ENCODE peak calls at places on chromosomes 11 and 22, in six cellular contexts. X is CD4-positive, alpha-beta T cell; E is endothelial cell; U is nephron progenitor cell; I is HFFc6; C is GM12865. P is an unnamed sample.

GRCh38 chr22:29912605-29913398 is 29.8 kb downstream of the MTMR3 start:
- DNase-seq in I (peak; percentile 72), U (no peak), C (no peak), E (no peak), X (no peak), P (no peak)

GRCh38 chr11:27013741-27014415 is 20.0 kb downstream of the FIBIN start:
- DNase-seq in X (no peak), E (no peak), U (no peak), I (no peak), C (no peak), P (no peak)

GRCh38 chr11:60363542-60364525 is 14.5 kb upstream of the MS4A7 start:
- DNase-seq in U (peak; percentile 71), E (peak; percentile 72), C (peak; percentile 86), X (peak; percentile 28), I (peak; percentile 55), P (peak; percentile 66)

GRCh38 chr11:101428918-101429317 is 154.9 kb downstream of the TRPC6 start:
- DNase-seq in C (peak; percentile 26), E (no peak), I (peak; percentile 13), X (no peak), U (no peak), P (no peak)

GRCh38 chr11:36092314-36093030 is 148.6 kb downstream of the LDLRAD3 start:
- DNase-seq in E (no peak), U (no peak), C (no peak), X (no peak), I (no peak), P (no peak)

GRCh38 chr22:19448076-19448607 is 631 bp upstream of the C22orf39 start:
- DNase-seq in X (no peak), C (peak; percentile 86), I (peak; percentile 43), E (peak; percentile 24), U (peak; percentile 61), P (peak; percentile 65)

GRCh38 chr11:69891421-69892236 is 72.4 kb upstream of the FGF3 start:
- DNase-seq in I (no peak), C (no peak), U (no peak), E (no peak), X (no peak), P (peak; percentile 8)

GRCh38 chr22:20803696-20804324 is 29.9 kb downstream of the SERPIND1 start:
- DNase-seq in E (peak; percentile 46), C (peak; percentile 30), X (peak; percentile 7), U (peak; percentile 49), I (peak; percentile 25), P (peak; percentile 79)

GRCh38 chr11:57599381-57599780 is 1.9 kb downstream of the SERPING1 start:
- DNase-seq in X (no peak), U (no peak), C (no peak), E (no peak), I (no peak), P (no peak)

GRCh38 chr22:47929073-47929472 is 1166.6 kb downstream of the TBC1D22A start:
- DNase-seq in C (peak; percentile 20), E (no peak), X (no peak), U (no peak), I (no peak), P (no peak)

GRCh38 chr11:65981101-65981740 is 19.7 kb downstream of the SART1 start:
- DNase-seq in X (no peak), U (no peak), C (no peak), I (no peak), E (no peak), P (no peak)

GRCh38 chr11:99275521-99275920 is 254.8 kb downstream of the CNTN5 start:
- DNase-seq in U (no peak), E (no peak), X (no peak), C (no peak), I (no peak), P (no peak)

GRCh38 chr11:21511835-21512440 is 680.9 kb upstream of the ANO5 start:
- DNase-seq in E (peak; percentile 86), C (peak; percentile 64), X (no peak), U (peak; percentile 85), I (peak; percentile 7), P (peak; percentile 83)

GRCh38 chr11:112363527-112363926 is 102.9 kb upstream of the PLET1 start:
- DNase-seq in E (no peak), U (no peak), X (no peak), I (peak; percentile 19), C (no peak), P (no peak)

GRCh38 chr11:28673687-28674431 is 565.7 kb downstream of the METTL15 start:
- DNase-seq in U (no peak), C (no peak), I (peak; percentile 50), E (no peak), X (no peak), P (no peak)

GRCh38 chr11:121894581-121894980 is 221.4 kb downstream of the BLID start:
- DNase-seq in U (no peak), I (peak; percentile 42), E (no peak), C (no peak), X (no peak), P (no peak)

GRCh38 chr11:107824668-107825369 is 33.8 kb downstream of the SLC35F2 start:
- DNase-seq in E (no peak), C (no peak), U (no peak), X (no peak), I (no peak), P (no peak)

GRCh38 chr11:7484645-7485044 is 661 bp upstream of the OLFML1 start:
- DNase-seq in C (no peak), E (no peak), I (no peak), X (no peak), U (no peak), P (no peak)

GRCh38 chr11:93784935-93785360 is 866 bp downstream of the MED17 start:
- DNase-seq in I (no peak), U (no peak), C (peak; percentile 46), X (no peak), E (no peak), P (no peak)

GRCh38 chr11:1784761-1785650 is 21.3 kb upstream of the CTSD start:
- DNase-seq in I (no peak), X (no peak), U (no peak), C (no peak), E (no peak), P (no peak)
- TF ChIP-seq CTCF in I (no peak), X (no peak), U (no peak), C (no peak), E (no peak), P (no peak)

DNA sequence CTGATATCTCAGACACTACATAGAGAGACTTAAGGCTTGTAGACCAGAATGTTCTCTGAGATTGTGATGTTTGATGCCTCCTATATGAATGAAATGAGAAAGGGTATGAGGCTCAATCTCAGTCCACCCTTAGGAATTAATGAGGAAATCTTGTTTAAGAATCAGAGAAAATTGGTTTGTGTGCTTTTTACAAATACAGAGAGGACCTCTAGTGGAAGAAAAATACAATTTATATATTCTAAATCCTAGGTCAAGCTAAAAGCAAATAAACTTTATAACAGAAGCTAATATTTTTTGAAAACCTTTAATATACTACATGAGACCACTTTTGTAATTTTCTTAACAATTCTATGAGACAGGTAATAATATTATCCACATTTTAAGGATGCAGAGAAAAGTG is 5.0 kb upstream of the OR52H1 start:
- DNase-seq in I (no peak), E (no peak), X (no peak), U (no peak), C (no peak), P (no peak)
- TF ChIP-seq CTCF in I (peak; percentile 70), E (no peak), X (no peak), U (no peak), C (no peak), P (no peak)

DNA sequence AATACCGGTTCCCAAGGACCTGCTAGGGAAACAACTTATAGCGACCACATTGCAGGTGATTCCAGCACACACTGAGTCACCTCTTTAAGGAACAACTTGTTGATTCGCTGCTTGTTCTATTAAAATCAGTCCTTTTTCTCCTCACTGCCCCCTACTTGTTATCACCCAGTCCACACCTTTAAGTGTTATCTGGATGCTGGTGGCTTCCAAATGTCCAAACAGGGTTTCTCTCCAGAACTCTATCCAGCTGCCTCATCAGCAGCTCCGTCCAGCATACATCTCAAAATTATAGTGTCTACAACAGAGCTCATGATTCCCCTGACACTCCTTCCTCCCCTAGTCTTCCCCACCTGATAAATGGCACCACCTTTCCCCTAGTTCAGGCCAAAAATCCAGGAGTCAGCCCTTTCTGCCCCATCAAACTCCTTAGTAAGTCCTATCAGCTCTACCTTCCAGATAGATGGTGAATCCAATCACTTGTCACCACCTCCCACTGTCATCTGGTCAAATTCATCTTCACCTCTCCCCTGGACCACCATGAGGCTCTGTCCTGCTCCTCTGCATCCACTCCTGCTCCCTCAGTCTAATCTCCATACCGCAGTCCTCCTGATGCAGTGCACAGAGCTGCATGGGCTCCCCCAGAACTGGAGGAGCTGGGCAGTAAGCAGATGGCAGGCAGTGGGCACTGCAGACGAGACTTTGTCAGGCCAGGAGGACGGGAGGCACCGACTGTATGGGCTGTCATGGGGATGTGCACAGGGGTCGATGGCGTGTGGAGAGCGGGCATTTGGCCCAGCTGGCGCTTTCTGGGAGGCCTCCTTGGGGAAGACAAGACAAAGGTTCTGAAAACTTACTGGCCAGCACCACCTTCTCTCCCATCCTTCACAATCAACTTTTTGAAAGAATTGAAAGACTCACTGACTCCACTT is 19.3 kb downstream of the IL10RA start:
- DNase-seq in E (no peak), I (no peak), X (no peak), C (no peak), U (no peak), P (no peak)
- TF ChIP-seq CTCF in E (no peak), I (no peak), X (no peak), C (no peak), U (no peak), P (no peak)

GRCh38 chr11:94973099-94973968 is at the start of the genes CWC15 and KDM4D:
- DNase-seq in E (peak; percentile 91), I (peak; percentile 92), X (peak; percentile 91), C (peak; percentile 94), U (peak; percentile 92), P (peak; percentile 96)
- TF ChIP-seq CTCF in E (no peak), I (no peak), X (no peak), C (no peak), U (no peak), P (no peak)

P was measured in glutamatergic neuron.